ENCODE peak calls at places on chromosomes 2 and 18, in eight cellular contexts. M is SW480; L is NCI-H774; H is NCI-H1092 treated with DMSO at 0.1 percent for 48 hours; A is astrocyte of the spinal cord; I is activated CD4-positive, alpha-beta T cell treated with anti-CD3 and anti-CD28 coated beads for 24 hours; V is neuronal stem cell; Y is 8988T. B is an unnamed sample.

GRCh38 chr2:205698556-205699282 is 16.4 kb downstream of the NRP2 start:
- DNase-seq in M (no peak), L (no peak), H (no peak), A (no peak), I (no peak), V (peak; percentile 45), Y (no peak), B (peak; percentile 59)

GRCh38 chr2:127255721-127256120 is 35.6 kb upstream of the CYP27C1 start:
- DNase-seq in M (no peak), L (no peak), H (no peak), A (no peak), I (no peak), V (no peak), Y (no peak), B (no peak)

GRCh38 chr2:65504814-65505697 is 72.7 kb upstream of the SPRED2 start:
- DNase-seq in M (no peak), L (no peak), H (no peak), A (no peak), I (no peak), V (no peak), Y (no peak), B (no peak)

GRCh38 chr2:197668296-197668695 is 7.1 kb downstream of the RFTN2 start:
- DNase-seq in M (no peak), L (no peak), H (no peak), A (no peak), I (no peak), V (no peak), Y (no peak), B (no peak)

GRCh38 chr2:37912056-37912455 is 13.0 kb upstream of the RMDN2 start:
- DNase-seq in M (no peak), L (no peak), H (no peak), A (peak; percentile 49), I (no peak), V (no peak), Y (no peak), B (peak; percentile 62)

GRCh38 chr18:5309888-5310470 is 14.5 kb upstream of the ZBTB14 start:
- DNase-seq in M (no peak), L (no peak), H (no peak), A (no peak), I (no peak), V (no peak), Y (no peak), B (peak; percentile 3)

GRCh38 chr2:200483729-200484198 is 26.1 kb downstream of the KCTD18 start:
- DNase-seq in M (peak; percentile 59), L (peak; percentile 49), H (no peak), A (peak; percentile 42), I (no peak), V (no peak), Y (peak; percentile 39), B (peak; percentile 26)

GRCh38 chr2:15559800-15560403 is 1.2 kb downstream of the NBAS start:
- DNase-seq in M (no peak), L (no peak), H (no peak), A (peak; percentile 2), I (no peak), V (no peak), Y (no peak), B (peak; percentile 31)

GRCh38 chr2:128544321-128545037 is 225.8 kb upstream of the HS6ST1 start:
- DNase-seq in M (no peak), L (no peak), H (no peak), A (no peak), I (no peak), V (no peak), Y (no peak), B (no peak)

GRCh38 chr2:40554665-40555294 is 102.9 kb upstream of the SLC8A1 start:
- DNase-seq in M (peak; percentile 44), L (peak; percentile 52), H (peak; percentile 50), A (peak; percentile 50), I (peak; percentile 23), V (peak; percentile 54), Y (no peak), B (peak; percentile 37)

GRCh38 chr2:135162377-135162776 is 110.3 kb downstream of the RAB3GAP1 start:
- DNase-seq in M (no peak), L (no peak), H (no peak), A (no peak), I (no peak), V (no peak), Y (no peak), B (no peak)

GRCh38 chr18:31983976-31984375 is 34.6 kb upstream of the RNF125 start:
- DNase-seq in M (no peak), L (no peak), H (no peak), A (no peak), I (no peak), V (no peak), Y (no peak), B (no peak)

GRCh38 chr2:7515327-7515726 is 598.1 kb downstream of the RNF144A start:
- DNase-seq in M (no peak), L (no peak), H (no peak), A (no peak), I (no peak), V (no peak), Y (no peak), B (no peak)